ENCODE peak calls at places on chromosomes 4 and X, in five cellular contexts. S, C, B, E and R are unnamed samples.

GRCh38 chr4:155392486-155393184 is 15.9 kb upstream of the MAP9 start:
- DNase-seq in S (no peak), C (peak; percentile 61), B (no peak), E (peak; percentile 86), R (no peak)

GRCh38 chr4:16206301-16206700 is 20.0 kb downstream of the TAPT1 start:
- DNase-seq in S (no peak), C (no peak), B (no peak), E (no peak), R (no peak)

GRCh38 chr4:185644408-185644807 is 109.1 kb upstream of the PDLIM3 start:
- DNase-seq in S (no peak), C (no peak), B (peak; percentile 58), E (no peak), R (no peak)

GRCh38 chrX:57771689-57772088 is 91.6 kb upstream of the NLRP2B start:
- DNase-seq in S (no peak), C (no peak), B (no peak), E (peak; percentile 59), R (no peak)

GRCh38 chrX:130769835-130770234 is 133.2 kb downstream of the ENOX2 start:
- DNase-seq in S (no peak), C (no peak), B (no peak), E (no peak), R (no peak)

GRCh38 chrX:151815461-151815860 is 80.9 kb downstream of the CNGA2 start:
- DNase-seq in S (no peak), C (no peak), B (no peak), E (no peak), R (no peak)

GRCh38 chr4:70938087-70938486 is 35.9 kb downstream of the MOB1B start:
- DNase-seq in S (no peak), C (no peak), B (peak; percentile 22), E (no peak), R (no peak)

GRCh38 chr4:115126487-115126886 is 13.1 kb upstream of the NDST4 start:
- DNase-seq in S (no peak), C (no peak), B (no peak), E (no peak), R (no peak)

GRCh38 chr4:151362404-151363164 is 37.2 kb upstream of the SH3D19 start:
- DNase-seq in S (peak; percentile 95), C (peak; percentile 76), B (peak; percentile 83), E (peak; percentile 88), R (peak; percentile 76)

GRCh38 chr4:85496933-85497332 is 22.0 kb downstream of the ARHGAP24 start:
- DNase-seq in S (no peak), C (no peak), B (no peak), E (peak; percentile 84), R (no peak)

GRCh38 chrX:135543924-135544323 is 23.5 kb downstream of the INTS6L start:
- DNase-seq in S (peak; percentile 73), C (no peak), B (no peak), E (no peak), R (peak; percentile 54)

GRCh38 chr4:1767770-1768366 is 25.2 kb upstream of the FGFR3 start:
- DNase-seq in S (peak; percentile 91), C (no peak), B (peak; percentile 95), E (no peak), R (peak; percentile 47)

GRCh38 chr4:2071912-2072867 is 13.1 kb downstream of the NAT8L start:
- DNase-seq in S (no peak), C (no peak), B (peak; percentile 63), E (no peak), R (no peak)

GRCh38 chrX:10117864-10118377 is 38.9 kb upstream of the CLCN4 start:
- DNase-seq in S (no peak), C (no peak), B (no peak), E (no peak), R (peak; percentile 55)

GRCh38 chr4:90181644-90182043 is 54.5 kb downstream of the CCSER1 start:
- DNase-seq in S (no peak), C (no peak), B (no peak), E (peak; percentile 53), R (no peak)

GRCh38 chr4:74394476-74395136 is 29.7 kb downstream of the EREG start:
- DNase-seq in S (no peak), C (peak; percentile 82), B (no peak), E (peak; percentile 84), R (no peak)

GRCh38 chr4:67393699-67394281 is 151.5 kb downstream of the CENPC start:
- DNase-seq in S (peak; percentile 67), C (peak; percentile 29), B (peak; percentile 16), E (peak; percentile 78), R (peak; percentile 59)

GRCh38 chrX:154652311-154653047 is 900 bp downstream of the CTAG2 start:
- DNase-seq in S (no peak), C (no peak), B (no peak), E (no peak), R (no peak)

GRCh38 chrX:150767045-150767395 is 73.8 kb downstream of the MTMR1 start:
- DNase-seq in S (no peak), C (no peak), B (no peak), E (no peak), R (no peak)

GRCh38 chrX:118495061-118495921 is at the start of gene DOCK11:
- DNase-seq in S (peak; percentile 71), C (no peak), B (peak; percentile 84), E (peak; percentile 57), R (peak; percentile 90)

GRCh38 chr4:791866-792630 is 33.9 kb downstream of the CPLX1 start:
- DNase-seq in S (peak; percentile 85), C (no peak), B (no peak), E (peak; percentile 14), R (no peak)

GRCh38 chr4:100317032-100317864 is 127.0 kb upstream of the DDIT4L start:
- DNase-seq in S (no peak), C (no peak), B (no peak), E (no peak), R (no peak)

GRCh38 chrX:109862386-109862910 is 129.4 kb upstream of the ACSL4 start:
- DNase-seq in S (no peak), C (no peak), B (no peak), E (peak; percentile 55), R (no peak)

GRCh38 chr4:40733752-40734151 is 16.0 kb upstream of the NSUN7 start:
- DNase-seq in S (no peak), C (no peak), B (no peak), E (no peak), R (no peak)

GRCh38 chr4:10761903-10762302 is 77.3 kb upstream of the CLNK start:
- DNase-seq in S (no peak), C (no peak), B (no peak), E (no peak), R (no peak)

GRCh38 chr4:61462451-61463326 is 262.6 kb downstream of the ADGRL3 start:
- DNase-seq in S (no peak), C (no peak), B (no peak), E (peak; percentile 96), R (no peak)

GRCh38 chr4:181365671-181366070 is 877.5 kb upstream of the TENM3 start:
- DNase-seq in S (no peak), C (no peak), B (no peak), E (no peak), R (no peak)

GRCh38 chrX:1246816-1247215 is 21.8 kb upstream of the CSF2RA start:
- DNase-seq in S (peak; percentile 86), C (peak; percentile 74), B (peak; percentile 44), E (peak; percentile 82), R (peak; percentile 85)

GRCh38 chrX:120560405-120560841 is 339 bp downstream of the CUL4B start:
- DNase-seq in S (no peak), C (no peak), B (no peak), E (peak; percentile 42), R (peak; percentile 36)

GRCh38 chr4:14059006-14059405 is 431.5 kb upstream of the BOD1L1 start:
- DNase-seq in S (no peak), C (no peak), B (no peak), E (no peak), R (no peak)

GRCh38 chrX:140664939-140665338 is 44.6 kb upstream of the LINC00632 start:
- DNase-seq in S (peak; percentile 24), C (no peak), B (peak; percentile 7), E (peak; percentile 35), R (peak; percentile 5)

GRCh38 chr4:87081826-87082225 is 138.6 kb downstream of the KLHL8 start:
- DNase-seq in S (no peak), C (no peak), B (no peak), E (no peak), R (no peak)

GRCh38 chr4:87077834-87078585 is 142.4 kb downstream of the KLHL8 start:
- DNase-seq in S (no peak), C (no peak), B (no peak), E (no peak), R (no peak)

GRCh38 chr4:87079967-87080366 is 140.5 kb downstream of the KLHL8 start:
- DNase-seq in S (no peak), C (no peak), B (no peak), E (no peak), R (no peak)

GRCh38 chr4:87078987-87079469 is 141.4 kb downstream of the KLHL8 start:
- DNase-seq in S (no peak), C (no peak), B (no peak), E (no peak), R (no peak)

DNA sequence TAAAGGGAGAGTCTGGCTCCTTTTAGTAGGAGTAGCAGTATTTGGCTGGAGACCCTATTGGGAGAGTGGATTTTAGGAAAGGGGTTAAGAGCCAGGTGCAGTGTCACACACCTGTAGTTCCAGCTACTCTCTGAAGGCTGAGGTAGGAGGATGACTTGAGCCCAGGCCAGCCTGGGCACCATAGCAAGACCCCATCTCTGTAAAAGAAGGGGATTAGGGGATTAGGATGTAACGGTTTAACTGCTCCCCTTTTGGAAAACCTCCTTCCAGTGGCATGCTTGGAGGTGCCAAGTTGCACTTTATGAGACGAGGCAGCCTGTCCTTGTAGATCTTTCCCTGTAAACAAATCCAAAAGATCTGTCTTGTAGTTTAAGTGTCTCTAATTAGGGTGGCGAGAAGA is 140.0 kb downstream of the KLHL8 start:
- DNase-seq in S (no peak), C (no peak), B (no peak), E (no peak), R (no peak)
- H3K4me1 ChIP-seq in S (peaks cover 31% of the 10 kb centered on the region), C (no peaks in the 10 kb centered on the region), B (no peaks in the 10 kb centered on the region), E (peaks cover 8% of the 10 kb centered on the region), R (peaks cover 4% of the 10 kb centered on the region)

DNA sequence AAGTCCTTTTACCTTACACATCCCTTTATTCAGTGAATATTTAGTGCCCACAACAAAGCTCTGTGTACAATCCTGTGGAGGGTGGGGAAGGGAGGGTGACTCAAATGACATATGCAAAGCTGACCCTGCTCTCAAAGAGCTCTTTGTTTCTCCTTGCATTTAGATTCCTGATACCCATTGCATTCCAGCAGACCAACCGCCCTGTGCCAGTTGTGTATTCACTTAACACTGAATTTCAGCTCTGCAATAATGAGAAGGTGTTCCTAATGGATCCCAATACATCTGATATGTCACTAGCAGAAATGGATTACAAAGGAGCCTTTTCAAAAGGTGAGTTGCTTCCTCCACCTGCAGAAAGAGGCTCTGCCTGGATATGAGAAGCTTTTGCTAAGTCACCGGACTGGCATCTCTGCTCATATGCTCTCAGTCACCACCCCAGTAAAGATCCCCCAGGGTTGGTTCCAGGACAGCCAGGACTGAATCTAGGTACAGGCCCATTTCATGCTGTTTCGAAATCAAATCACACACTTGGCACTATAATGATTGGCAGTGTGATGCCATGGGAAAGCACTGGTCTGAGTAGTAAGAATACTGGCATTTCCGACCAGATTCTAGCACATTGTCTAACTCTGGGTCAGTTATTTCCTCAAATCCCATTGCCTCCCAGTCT is 17.1 kb upstream of the ANXA3 start:
- DNase-seq in S (no peak), C (peak; percentile 89), B (no peak), E (peak; percentile 82), R (no peak)
- TF ChIP-seq EZH2phosphoT487 in S (no peak), C (no peak), B (no peak), E (no peak), R (no peak)

GRCh38 chrX:45760187-45760742 is 559.6 kb upstream of the DIPK2B start:
- DNase-seq in S (no peak), C (no peak), B (no peak), E (no peak), R (no peak)
- H3K4me1 ChIP-seq in S (peaks cover 6% of the 10 kb centered on the region), C (peaks cover 97% of the 10 kb centered on the region), B (peaks cover 50% of the 10 kb centered on the region), E (peaks cover 95% of the 10 kb centered on the region), R (no peaks in the 10 kb centered on the region)

GRCh38 chr4:87037921-87038320 is 103.1 kb downstream of the AFF1 start:
- DNase-seq in S (no peak), C (no peak), B (no peak), E (no peak), R (peak; percentile 16)
- TF ChIP-seq EZH2phosphoT487 in S (no peak), C (no peak), B (no peak), E (no peak), R (no peak)